ENCODE peak calls at places on chromosomes 2 and 18, in four cellular contexts. B is gastrocnemius medialis; E is stimulated activated CD4-positive, alpha-beta T cell treated with anti-CD3 and anti-CD28 coated beads, Interleukin-2, amount 100 ng/mL, for 48 hours; G is stimulated activated CD8-positive, alpha-beta memory T cell treated with anti-CD3 and anti-CD28 coated beads, Interleukin-15, amount 100 ng/mL, for 24 hours. J is an unnamed sample.
A peak's percentile ranks its signal among the peaks of the same experiment; 100 is the strongest.

GRCh38 chr2:28406276-28407096 is 13.8 kb downstream of the FOSL2 start:
- DNase-seq in E (no peak), B (no peak), G (no peak), J (peak; percentile 46)

GRCh38 chr2:88265352-88265960 is 95.3 kb downstream of the THNSL2 start:
- DNase-seq in G (no peak), B (no peak), E (peak; percentile 4), J (no peak)

GRCh38 chr2:157312866-157313486 is 12.6 kb downstream of the ERMN start:
- DNase-seq in E (no peak), B (no peak), G (no peak), J (no peak)

GRCh38 chr18:574456-575228 is 5.5 kb upstream of the CETN1 start:
- DNase-seq in E (no peak), B (no peak), G (no peak), J (no peak)

GRCh38 chr2:198371902-198372611 is 567.7 kb downstream of the PLCL1 start:
- DNase-seq in G (no peak), B (no peak), E (no peak), J (no peak)

GRCh38 chr2:9378433-9379371 is 44.6 kb downstream of the ITGB1BP1 start:
- DNase-seq in G (no peak), E (no peak), B (peak; percentile 50), J (peak; percentile 90)

GRCh38 chr18:11775436-11775835 is 75.8 kb upstream of the CHMP1B start:
- DNase-seq in B (no peak), E (no peak), G (no peak), J (no peak)

GRCh38 chr2:8049111-8049720 is 632.6 kb upstream of the ID2 start:
- DNase-seq in G (no peak), E (no peak), B (no peak), J (no peak)

GRCh38 chr2:217555075-217555876 is 447.5 kb downstream of the TNS1 start:
- DNase-seq in G (no peak), E (no peak), B (no peak), J (peak; percentile 14)

GRCh38 chr2:134369220-134369902 is 115.5 kb downstream of the MGAT5 start:
- DNase-seq in G (no peak), B (no peak), E (no peak), J (no peak)

GRCh38 chr18:48773821-48774220 is 176.9 kb downstream of the SMAD7 start:
- DNase-seq in B (no peak), E (no peak), G (no peak), J (peak; percentile 12)

GRCh38 chr2:188032786-188033185 is 258.9 kb upstream of the GULP1 start:
- DNase-seq in B (no peak), E (no peak), G (no peak), J (no peak)

GRCh38 chr18:1466035-1466434 is 561.4 kb downstream of the ADCYAP1 start:
- DNase-seq in E (no peak), G (no peak), B (no peak), J (no peak)

GRCh38 chr2:23385748-23386421 is 906 bp downstream of the KLHL29 start:
- DNase-seq in G (no peak), E (no peak), B (no peak), J (peak; percentile 39)

GRCh38 chr2:210620456-210620855 is 64.1 kb downstream of the CPS1 start:
- DNase-seq in B (no peak), G (no peak), E (no peak), J (no peak)

GRCh38 chr18:23967321-23968089 is 47.0 kb upstream of the TTC39C start:
- DNase-seq in G (no peak), B (no peak), E (no peak), J (no peak)

GRCh38 chr18:76687271-76688006 is 134.9 kb upstream of the ZNF236 start:
- DNase-seq in B (no peak), G (no peak), E (no peak), J (no peak)

GRCh38 chr2:68835636-68836035 is 35.6 kb downstream of the BMP10 start:
- DNase-seq in G (no peak), B (no peak), E (no peak), J (no peak)

GRCh38 chr2:196758474-196759377 is 40.8 kb downstream of the GTF3C3 start:
- DNase-seq in G (no peak), E (no peak), B (no peak), J (no peak)

GRCh38 chr2:221176666-221177065 is 395.4 kb downstream of the EPHA4 start:
- DNase-seq in E (no peak), G (no peak), B (no peak), J (no peak)

GRCh38 chr2:241763551-241764271 is 12.9 kb upstream of the GAL3ST2 start:
- DNase-seq in G (no peak), B (no peak), E (no peak), J (no peak)

GRCh38 chr2:100988630-100989417 is 13.3 kb upstream of the RPL31 start:
- DNase-seq in B (no peak), G (no peak), E (no peak), J (no peak)

GRCh38 chr2:155145758-155146229 is 447.3 kb downstream of the KCNJ3 start:
- DNase-seq in E (no peak), G (no peak), B (no peak), J (no peak)

GRCh38 chr18:44715245-44715644 is 34.6 kb downstream of the SETBP1 start:
- DNase-seq in E (no peak), G (no peak), B (peak; percentile 39), J (peak; percentile 67)

GRCh38 chr18:70390366-70391090 is 101.7 kb downstream of the SOCS6 start:
- DNase-seq in B (no peak), G (no peak), E (no peak), J (no peak)

GRCh38 chr2:66509326-66509811 is 74.4 kb downstream of the MEIS1 start:
- DNase-seq in G (no peak), B (no peak), E (no peak), J (no peak)

GRCh38 chr2:207182916-207183315 is 17.2 kb upstream of the KLF7 start:
- DNase-seq in G (no peak), E (no peak), B (no peak), J (no peak)

GRCh38 chr2:71679481-71679880 is 226.1 kb downstream of the DYSF start:
- DNase-seq in G (no peak), B (no peak), E (no peak), J (no peak)

GRCh38 chr2:239328306-239329191 is 72.3 kb downstream of the HDAC4 start:
- DNase-seq in B (peak; percentile 81), E (no peak), G (no peak), J (peak; percentile 84)

GRCh38 chr2:60532421-60532820 is 21.0 kb downstream of the BCL11A start:
- DNase-seq in G (no peak), E (no peak), B (no peak), J (no peak)

J was measured in psoas muscle.